ENCODE peak calls at places on chromosome 17, in six cellular contexts. One of them, this sample, is unnamed.
A peak's percentile ranks its signal among the peaks of the same experiment; 100 is the strongest.

GRCh38 chr17:17603178-17603894 is 11.8 kb upstream of the PEMT start:
- DNase-seq in neural progenitor cell: no peak
- DNase-seq in GM23248: no peak
- DNase-seq in PC-3: no peak
- DNase-seq in HCT116: no peak
- DNase-seq in SK-N-SH: no peak
- DNase-seq in this sample: no peak

GRCh38 chr17:33207231-33207630 is 85.9 kb downstream of the ASIC2 start:
- DNase-seq in neural progenitor cell: no peak
- DNase-seq in GM23248: no peak
- DNase-seq in PC-3: no peak
- DNase-seq in HCT116: no peak
- DNase-seq in SK-N-SH: no peak
- DNase-seq in this sample: no peak

GRCh38 chr17:50649042-50649908 is 14.6 kb downstream of the ABCC3 start:
- DNase-seq in neural progenitor cell: no peak
- DNase-seq in GM23248: no peak
- DNase-seq in PC-3: peak; percentile 91
- DNase-seq in HCT116: peak; percentile 55
- DNase-seq in SK-N-SH: no peak
- DNase-seq in this sample: no peak

GRCh38 chr17:17107891-17108680 is 65.8 kb downstream of the MPRIP start:
- DNase-seq in neural progenitor cell: no peak
- DNase-seq in GM23248: peak; percentile 39
- DNase-seq in PC-3: no peak
- DNase-seq in HCT116: no peak
- DNase-seq in SK-N-SH: peak; percentile 38
- DNase-seq in this sample: no peak

GRCh38 chr17:4250887-4251286 is 12.9 kb downstream of the ANKFY1 start:
- DNase-seq in neural progenitor cell: no peak
- DNase-seq in GM23248: no peak
- DNase-seq in PC-3: no peak
- DNase-seq in HCT116: no peak
- DNase-seq in SK-N-SH: no peak
- DNase-seq in this sample: no peak

GRCh38 chr17:59372138-59372751 is 40.8 kb downstream of the YPEL2 start:
- DNase-seq in neural progenitor cell: no peak
- DNase-seq in GM23248: peak; percentile 81
- DNase-seq in PC-3: no peak
- DNase-seq in HCT116: no peak
- DNase-seq in SK-N-SH: no peak
- DNase-seq in this sample: peak; percentile 64

GRCh38 chr17:50627782-50628601 is 6.7 kb upstream of the ABCC3 start:
- DNase-seq in neural progenitor cell: peak; percentile 66
- DNase-seq in GM23248: no peak
- DNase-seq in PC-3: peak; percentile 48
- DNase-seq in HCT116: no peak
- DNase-seq in SK-N-SH: peak; percentile 79
- DNase-seq in this sample: peak; percentile 48

GRCh38 chr17:7854851-7855642 is at the start of gene TMEM88:
- DNase-seq in neural progenitor cell: peak; percentile 96
- DNase-seq in GM23248: peak; percentile 31
- DNase-seq in PC-3: no peak
- DNase-seq in HCT116: no peak
- DNase-seq in SK-N-SH: no peak
- DNase-seq in this sample: no peak

GRCh38 chr17:74332017-74332650 is 6.1 kb downstream of the KIF19 start:
- DNase-seq in neural progenitor cell: no peak
- DNase-seq in GM23248: no peak
- DNase-seq in PC-3: no peak
- DNase-seq in HCT116: no peak
- DNase-seq in SK-N-SH: no peak
- DNase-seq in this sample: no peak

GRCh38 chr17:11880714-11881113 is 116.6 kb downstream of the ZNF18 start:
- DNase-seq in neural progenitor cell: peak; percentile 48
- DNase-seq in GM23248: peak; percentile 1
- DNase-seq in PC-3: peak; percentile 56
- DNase-seq in HCT116: peak; percentile 48
- DNase-seq in SK-N-SH: peak; percentile 22
- DNase-seq in this sample: peak; percentile 22

GRCh38 chr17:2056221-2057129 is 1.6 kb downstream of the HIC1 start:
- DNase-seq in neural progenitor cell: peak; percentile 71
- DNase-seq in GM23248: peak; percentile 71
- DNase-seq in PC-3: no peak
- DNase-seq in HCT116: no peak
- DNase-seq in SK-N-SH: no peak
- DNase-seq in this sample: no peak

GRCh38 chr17:39928868-39929651 is 1.5 kb downstream of the LRRC3C start:
- DNase-seq in neural progenitor cell: no peak
- DNase-seq in GM23248: peak; percentile 97
- DNase-seq in PC-3: peak; percentile 85
- DNase-seq in HCT116: peak; percentile 19
- DNase-seq in SK-N-SH: no peak
- DNase-seq in this sample: no peak

GRCh38 chr17:39231587-39232551 is 6.1 kb upstream of the STAC2 start:
- DNase-seq in neural progenitor cell: peak; percentile 78
- DNase-seq in GM23248: peak; percentile 77
- DNase-seq in PC-3: peak; percentile 15
- DNase-seq in HCT116: no peak
- DNase-seq in SK-N-SH: peak; percentile 86
- DNase-seq in this sample: peak; percentile 46

GRCh38 chr17:3812771-3813170 is 11.8 kb upstream of the ITGAE start:
- DNase-seq in neural progenitor cell: no peak
- DNase-seq in GM23248: no peak
- DNase-seq in PC-3: no peak
- DNase-seq in HCT116: no peak
- DNase-seq in SK-N-SH: no peak
- DNase-seq in this sample: no peak

GRCh38 chr17:19021622-19022083 is 17.1 kb upstream of the FAM83G start:
- DNase-seq in neural progenitor cell: peak; percentile 25
- DNase-seq in GM23248: peak; percentile 33
- DNase-seq in PC-3: no peak
- DNase-seq in HCT116: no peak
- DNase-seq in SK-N-SH: no peak
- DNase-seq in this sample: no peak

GRCh38 chr17:60947100-60947499 is 269.4 kb downstream of the BCAS3 start:
- DNase-seq in neural progenitor cell: no peak
- DNase-seq in GM23248: peak; percentile 73
- DNase-seq in PC-3: peak; percentile 30
- DNase-seq in HCT116: no peak
- DNase-seq in SK-N-SH: peak; percentile 9
- DNase-seq in this sample: no peak

GRCh38 chr17:41428591-41429326 is 4.4 kb upstream of the KRT37 start:
- DNase-seq in neural progenitor cell: peak; percentile 16
- DNase-seq in GM23248: peak; percentile 28
- DNase-seq in PC-3: no peak
- DNase-seq in HCT116: no peak
- DNase-seq in SK-N-SH: no peak
- DNase-seq in this sample: no peak

GRCh38 chr17:17022011-17022800 is 20.1 kb upstream of the MPRIP start:
- DNase-seq in neural progenitor cell: no peak
- DNase-seq in GM23248: no peak
- DNase-seq in PC-3: no peak
- DNase-seq in HCT116: no peak
- DNase-seq in SK-N-SH: no peak
- DNase-seq in this sample: no peak

GRCh38 chr17:7232114-7232513 is 2.2 kb downstream of the DVL2 start:
- DNase-seq in neural progenitor cell: no peak
- DNase-seq in GM23248: no peak
- DNase-seq in PC-3: peak; percentile 1
- DNase-seq in HCT116: no peak
- DNase-seq in SK-N-SH: no peak
- DNase-seq in this sample: no peak

GRCh38 chr17:48546187-48546923 is 1.4 kb upstream of the HOXB2 start:
- DNase-seq in neural progenitor cell: peak; percentile 64
- DNase-seq in GM23248: peak; percentile 61
- DNase-seq in PC-3: no peak
- DNase-seq in HCT116: no peak
- DNase-seq in SK-N-SH: no peak
- DNase-seq in this sample: no peak

GRCh38 chr17:79023886-79024771 is at the start of gene C1QTNF1:
- DNase-seq in neural progenitor cell: peak; percentile 86
- DNase-seq in GM23248: peak; percentile 78
- DNase-seq in PC-3: peak; percentile 75
- DNase-seq in HCT116: no peak
- DNase-seq in SK-N-SH: peak; percentile 95
- DNase-seq in this sample: peak; percentile 21

GRCh38 chr17:65123757-65124675 is 13.2 kb upstream of the RGS9 start:
- DNase-seq in neural progenitor cell: no peak
- DNase-seq in GM23248: peak; percentile 42
- DNase-seq in PC-3: peak; percentile 96
- DNase-seq in HCT116: no peak
- DNase-seq in SK-N-SH: no peak
- DNase-seq in this sample: no peak

GRCh38 chr17:59842901-59843652 is 49.7 kb downstream of the TUBD1 start:
- DNase-seq in neural progenitor cell: no peak
- DNase-seq in GM23248: peak; percentile 95
- DNase-seq in PC-3: peak; percentile 98
- DNase-seq in HCT116: peak; percentile 96
- DNase-seq in SK-N-SH: no peak
- DNase-seq in this sample: no peak

GRCh38 chr17:43615952-43616351 is 45.8 kb downstream of the MEOX1 start:
- DNase-seq in neural progenitor cell: no peak
- DNase-seq in GM23248: no peak
- DNase-seq in PC-3: no peak
- DNase-seq in HCT116: no peak
- DNase-seq in SK-N-SH: no peak
- DNase-seq in this sample: no peak

GRCh38 chr17:43958953-43959352 is 5.2 kb upstream of the PYY start:
- DNase-seq in neural progenitor cell: no peak
- DNase-seq in GM23248: peak; percentile 58
- DNase-seq in PC-3: peak; percentile 18
- DNase-seq in HCT116: no peak
- DNase-seq in SK-N-SH: no peak
- DNase-seq in this sample: no peak

GRCh38 chr17:69921046-69921445 is 154.0 kb upstream of the KCNJ16 start:
- DNase-seq in neural progenitor cell: no peak
- DNase-seq in GM23248: no peak
- DNase-seq in PC-3: no peak
- DNase-seq in HCT116: no peak
- DNase-seq in SK-N-SH: no peak
- DNase-seq in this sample: no peak
- TF ChIP-seq EZH2phosphoT487 in neural progenitor cell: no peak
- TF ChIP-seq EZH2phosphoT487 in GM23248: no peak
- TF ChIP-seq EZH2phosphoT487 in PC-3: no peak
- TF ChIP-seq EZH2phosphoT487 in HCT116: no peak
- TF ChIP-seq EZH2phosphoT487 in SK-N-SH: no peak
- TF ChIP-seq EZH2phosphoT487 in this sample: no peak

DNA sequence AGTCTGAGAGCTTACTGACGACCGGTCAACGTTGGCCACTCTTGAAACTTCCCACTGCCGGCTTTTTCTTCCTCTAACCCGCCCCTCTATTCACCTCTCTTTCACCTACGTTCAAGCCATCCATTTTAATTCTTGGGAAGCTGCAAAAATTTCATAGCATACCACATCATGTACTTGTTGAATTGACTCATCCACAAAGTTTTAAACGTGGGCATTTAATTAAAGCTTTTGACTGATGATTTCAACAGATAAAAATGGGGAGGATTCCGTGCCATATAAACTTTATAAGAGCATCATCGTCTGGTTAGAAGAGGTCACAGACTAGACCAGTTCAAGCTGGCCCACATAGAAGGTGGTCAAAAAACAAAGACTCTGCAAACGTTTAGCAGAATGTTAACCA is 22.5 kb downstream of the VPS53 start:
- DNase-seq in neural progenitor cell: no peak
- DNase-seq in GM23248: peak; percentile 90
- DNase-seq in PC-3: peak; percentile 66
- DNase-seq in HCT116: no peak
- DNase-seq in SK-N-SH: no peak
- DNase-seq in this sample: no peak
- H3K9ac ChIP-seq in neural progenitor cell: no peak overlapping the region
- H3K9ac ChIP-seq in GM23248: peak overlapping the region; percentile 77
- H3K9ac ChIP-seq in PC-3: no peak overlapping the region
- H3K9ac ChIP-seq in HCT116: no peak overlapping the region
- H3K9ac ChIP-seq in SK-N-SH: peak overlapping the region; percentile 29
- H3K9ac ChIP-seq in this sample: no peak overlapping the region

DNA sequence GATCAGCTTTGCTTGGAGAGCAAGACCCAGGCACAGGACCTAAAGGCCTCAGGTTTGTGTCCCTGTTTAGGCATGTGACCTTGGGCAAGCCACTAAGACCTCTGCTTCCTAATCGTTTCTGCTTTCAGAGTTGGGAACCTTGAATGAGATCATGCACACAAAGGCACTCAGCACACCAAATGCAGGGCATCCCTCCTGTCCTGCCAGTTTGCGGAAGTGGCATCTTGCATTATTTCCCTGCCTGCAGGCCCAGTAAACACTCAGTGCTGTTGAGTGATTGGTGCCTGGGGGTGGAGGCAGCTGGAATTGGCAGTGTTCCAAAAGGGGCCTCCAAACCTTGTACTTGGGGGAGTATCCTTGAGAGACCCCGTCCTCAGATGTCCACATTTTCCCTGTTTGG is 28.6 kb downstream of the MRM1 start:
- DNase-seq in neural progenitor cell: no peak
- DNase-seq in GM23248: no peak
- DNase-seq in PC-3: no peak
- DNase-seq in HCT116: no peak
- DNase-seq in SK-N-SH: no peak
- DNase-seq in this sample: no peak
- TF ChIP-seq EZH2phosphoT487 in neural progenitor cell: no peak
- TF ChIP-seq EZH2phosphoT487 in GM23248: no peak
- TF ChIP-seq EZH2phosphoT487 in PC-3: no peak
- TF ChIP-seq EZH2phosphoT487 in HCT116: no peak
- TF ChIP-seq EZH2phosphoT487 in SK-N-SH: no peak
- TF ChIP-seq EZH2phosphoT487 in this sample: no peak

DNA sequence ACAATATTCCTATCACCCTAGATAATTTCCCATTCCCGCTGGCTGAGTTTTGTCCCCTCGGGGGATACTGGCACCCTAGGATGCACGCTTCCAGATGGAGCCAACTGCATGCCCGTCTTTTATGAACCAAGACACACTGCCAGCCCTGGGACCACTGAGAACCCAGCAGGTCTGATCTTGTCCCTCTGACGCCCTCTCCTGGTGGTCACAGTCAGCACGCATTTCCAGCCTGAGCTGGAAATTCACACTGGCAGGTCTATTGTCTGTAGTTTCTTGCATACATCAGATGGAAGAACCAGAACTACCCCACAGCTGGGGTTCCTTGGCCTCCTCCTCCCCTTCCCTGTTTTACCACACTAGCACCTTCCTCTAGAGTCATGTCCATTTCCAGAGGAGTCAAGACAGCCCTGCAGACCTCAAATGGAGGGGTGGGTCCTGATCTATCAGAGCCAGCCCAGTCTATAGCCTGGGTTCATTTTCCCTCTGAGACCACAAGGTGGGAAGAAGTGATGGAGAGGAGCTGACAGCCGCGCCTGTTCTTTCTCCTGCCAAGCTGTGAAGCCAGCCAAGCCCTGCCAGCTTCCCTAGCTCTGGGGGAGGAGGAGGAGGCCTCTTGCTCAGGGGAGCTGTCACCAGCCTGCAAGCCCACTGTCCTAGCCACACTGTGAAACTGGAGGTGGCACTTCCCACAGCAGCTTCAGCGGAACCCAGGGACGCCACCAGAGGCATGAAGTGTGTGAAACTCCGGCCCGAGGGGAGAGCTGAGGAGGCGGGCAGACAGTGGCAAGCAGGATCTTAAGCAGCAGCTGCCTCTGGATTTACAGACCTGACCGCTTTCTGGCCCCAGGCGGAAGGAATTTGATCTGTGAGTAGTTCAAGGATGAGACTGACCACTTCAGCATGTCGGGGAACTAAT is 29.3 kb downstream of the MXRA7 start:
- DNase-seq in neural progenitor cell: peak; percentile 87
- DNase-seq in GM23248: peak; percentile 76
- DNase-seq in PC-3: peak; percentile 83
- DNase-seq in HCT116: peak; percentile 56
- DNase-seq in SK-N-SH: peak; percentile 89
- DNase-seq in this sample: peak; percentile 51
- H3K9ac ChIP-seq in neural progenitor cell: no peak overlapping the region
- H3K9ac ChIP-seq in GM23248: peak overlapping the region; percentile 6
- H3K9ac ChIP-seq in PC-3: no peak overlapping the region
- H3K9ac ChIP-seq in HCT116: no peak overlapping the region
- H3K9ac ChIP-seq in SK-N-SH: no peak overlapping the region
- H3K9ac ChIP-seq in this sample: no peak overlapping the region